ENCODE peak calls at places on chromosomes 1 and 21, in ten cellular contexts. A is ovary; W is BJ; N is cardiac muscle cell; O is brain microvascular endothelial cell; Z is effector memory CD4-positive, alpha-beta T cell; H is lung; M is pancreas; D is stomach; F is fibroblast of lung. E is an unnamed sample.
A peak's percentile ranks its signal among the peaks of the same experiment; 100 is the strongest.

GRCh38 chr21:45102391-45102932 is 28.1 kb downstream of the ADARB1 start:
- DNase-seq in A (no peak), W (peak; percentile 27), N (peak; percentile 65), O (peak; percentile 22), Z (no peak), H (no peak), M (no peak), D (peak; percentile 38), F (peak; percentile 27), E (no peak)

GRCh38 chr21:17660449-17660848 is 47.7 kb upstream of the BTG3 start:
- DNase-seq in A (no peak), W (peak; percentile 65), N (no peak), O (no peak), Z (no peak), H (no peak), M (no peak), D (no peak), F (no peak), E (no peak)

GRCh38 chr1:121587777-121588176 is 403.0 kb downstream of the SRGAP2C start:
- DNase-seq in A (no peak), W (no peak), N (no peak), O (peak; percentile 0), Z (no peak), H (no peak), M (no peak), D (no peak), F (no peak), E (no peak)

GRCh38 chr1:179883739-179884138 is 1.7 kb downstream of the TOR1AIP1 start:
- DNase-seq in A (no peak), W (no peak), N (no peak), O (no peak), Z (peak; percentile 58), H (no peak), M (no peak), D (no peak), F (no peak), E (no peak)

GRCh38 chr1:50829010-50829958 is 130.8 kb downstream of the FAF1 start:
- DNase-seq in A (no peak), W (no peak), N (peak; percentile 55), O (no peak), Z (no peak), H (no peak), M (no peak), D (no peak), F (no peak), E (no peak)

GRCh38 chr1:21451981-21452411 is 12.1 kb downstream of the NBPF3 start:
- DNase-seq in A (no peak), W (peak; percentile 73), N (peak; percentile 44), O (peak; percentile 31), Z (no peak), H (no peak), M (no peak), D (no peak), F (no peak), E (no peak)

GRCh38 chr1:71780681-71781080 is 501.7 kb downstream of the NEGR1 start:
- DNase-seq in A (no peak), W (no peak), N (no peak), O (no peak), Z (no peak), H (no peak), M (no peak), D (no peak), F (no peak), E (no peak)

GRCh38 chr1:11078631-11079030 is 18.8 kb upstream of the SRM start:
- DNase-seq in A (no peak), W (peak; percentile 58), N (no peak), O (no peak), Z (no peak), H (no peak), M (peak; percentile 3), D (no peak), F (peak; percentile 17), E (peak; percentile 46)

GRCh38 chr1:44276901-44277300 is 63.6 kb downstream of the DMAP1 start:
- DNase-seq in A (no peak), W (no peak), N (no peak), O (no peak), Z (no peak), H (no peak), M (no peak), D (no peak), F (no peak), E (no peak)

GRCh38 chr1:105793541-105794146 is 1262.8 kb upstream of the PRMT6 start:
- DNase-seq in A (peak; percentile 65), W (no peak), N (peak; percentile 7), O (peak; percentile 39), Z (no peak), H (no peak), M (no peak), D (peak; percentile 54), F (peak; percentile 8), E (no peak)

GRCh38 chr21:16502897-16503296 is 773.1 kb downstream of the USP25 start:
- DNase-seq in A (no peak), W (no peak), N (no peak), O (no peak), Z (no peak), H (no peak), M (no peak), D (no peak), F (no peak), E (no peak)

GRCh38 chr1:24754229-24754628 is 9.0 kb downstream of the CLIC4 start:
- DNase-seq in A (no peak), W (no peak), N (peak; percentile 68), O (peak; percentile 32), Z (no peak), H (no peak), M (no peak), D (no peak), F (no peak), E (no peak)

GRCh38 chr1:121546830-121547680 is 362.3 kb downstream of the SRGAP2C start:
- DNase-seq in A (no peak), W (peak; percentile 14), N (no peak), O (no peak), Z (no peak), H (no peak), M (no peak), D (no peak), F (no peak), E (no peak)

GRCh38 chr1:116769994-116770393 is 15.8 kb downstream of the CD2 start:
- DNase-seq in A (no peak), W (no peak), N (no peak), O (no peak), Z (no peak), H (no peak), M (no peak), D (no peak), F (no peak), E (no peak)

GRCh38 chr1:227094249-227094966 is 154.3 kb downstream of the COQ8A start:
- DNase-seq in A (no peak), W (no peak), N (no peak), O (no peak), Z (no peak), H (no peak), M (no peak), D (peak; percentile 69), F (no peak), E (no peak)

GRCh38 chr1:191674780-191675179 is 483.5 kb upstream of the RGS18 start:
- DNase-seq in A (no peak), W (no peak), N (no peak), O (no peak), Z (no peak), H (no peak), M (no peak), D (no peak), F (no peak), E (no peak)

GRCh38 chr1:209845405-209845725 is 17.6 kb downstream of the UTP25 start:
- DNase-seq in A (no peak), W (no peak), N (no peak), O (no peak), Z (no peak), H (no peak), M (no peak), D (no peak), F (no peak), E (no peak)

GRCh38 chr21:32771134-32771523 is 426 bp downstream of the PAXBP1 start:
- DNase-seq in A (peak; percentile 63), W (no peak), N (peak; percentile 65), O (peak; percentile 51), Z (no peak), H (peak; percentile 58), M (peak; percentile 85), D (peak; percentile 58), F (peak; percentile 63), E (peak; percentile 86)

GRCh38 chr21:32772281-32773047 is 909 bp upstream of the PAXBP1 start:
- DNase-seq in A (no peak), W (no peak), N (peak; percentile 24), O (no peak), Z (peak; percentile 25), H (no peak), M (no peak), D (peak; percentile 44), F (no peak), E (no peak)

GRCh38 chr21:32764186-32764585 is 7.4 kb downstream of the PAXBP1 start:
- DNase-seq in A (no peak), W (no peak), N (no peak), O (no peak), Z (no peak), H (no peak), M (no peak), D (no peak), F (no peak), E (no peak)

GRCh38 chr21:32770514-32771133 is 931 bp downstream of the PAXBP1 start:
- DNase-seq in A (no peak), W (no peak), N (no peak), O (peak; percentile 6), Z (no peak), H (peak; percentile 36), M (no peak), D (no peak), F (no peak), E (no peak)

GRCh38 chr21:32768530-32768929 is 3.0 kb downstream of the PAXBP1 start:
- DNase-seq in A (no peak), W (no peak), N (no peak), O (no peak), Z (no peak), H (no peak), M (no peak), D (no peak), F (peak; percentile 30), E (no peak)
- H3K4me3 ChIP-seq in A (no peak overlapping the region), W (no peak overlapping the region), N (no peak overlapping the region), O (no peak overlapping the region), Z (no peak overlapping the region), H (no peak overlapping the region), M (no peak overlapping the region), D (no peak overlapping the region), F (no peak overlapping the region), E (no peak overlapping the region)

GRCh38 chr1:204051258-204051657 is 21.7 kb upstream of the SOX13 start:
- DNase-seq in A (no peak), W (no peak), N (no peak), O (no peak), Z (no peak), H (no peak), M (no peak), D (no peak), F (no peak), E (no peak)
- H3K36me3 ChIP-seq in A (no peaks in the 10 kb centered on the region), W (no peaks in the 10 kb centered on the region), N (no peaks in the 10 kb centered on the region), O (no peaks in the 10 kb centered on the region), Z (no peaks in the 10 kb centered on the region), H (no peaks in the 10 kb centered on the region), M (no peaks in the 10 kb centered on the region), D (no peaks in the 10 kb centered on the region), F (no peaks in the 10 kb centered on the region), E (no peaks in the 10 kb centered on the region)

GRCh38 chr1:205191127-205191577 is 20.4 kb downstream of the DSTYK start:
- DNase-seq in A (no peak), W (no peak), N (peak; percentile 44), O (no peak), Z (no peak), H (no peak), M (no peak), D (no peak), F (peak; percentile 50), E (no peak)
- H3K4me3 ChIP-seq in A (no peak overlapping the region), W (no peak overlapping the region), N (no peak overlapping the region), O (no peak overlapping the region), Z (no peak overlapping the region), H (no peak overlapping the region), M (no peak overlapping the region), D (no peak overlapping the region), F (no peak overlapping the region), E (no peak overlapping the region)

GRCh38 chr21:46264046-46264689 is 21.2 kb downstream of the MCM3AP start:
- DNase-seq in A (no peak), W (no peak), N (no peak), O (no peak), Z (no peak), H (no peak), M (no peak), D (no peak), F (no peak), E (no peak)
- H3K36me3 ChIP-seq in A (no peaks in the 10 kb centered on the region), W (peaks cover 43% of the 10 kb centered on the region), N (peaks cover 52% of the 10 kb centered on the region), O (peaks cover 74% of the 10 kb centered on the region), Z (peaks cover 83% of the 10 kb centered on the region), H (peaks cover 58% of the 10 kb centered on the region), M (no peaks in the 10 kb centered on the region), D (peaks cover 100% of the 10 kb centered on the region), F (peaks cover 29% of the 10 kb centered on the region), E (peaks cover 34% of the 10 kb centered on the region)

E was measured in kidney.